ENCODE peak calls at places on chromosomes 6 and 20, in five cellular contexts. F is HepG2, S is H1, R is NT2/D1, E is GM12878. B is an unnamed sample.

GRCh38 chr6:37005827-37006514 is 516 bp downstream of the FGD2 start:
- DNase-seq in E (no peak), F (no peak), R (no peak), S (no peak), B (no peak)

GRCh38 chr20:24332956-24333355 is 136.5 kb upstream of the SYNDIG1 start:
- DNase-seq in S (no peak), F (no peak), E (no peak), R (no peak), B (no peak)

GRCh38 chr20:19783966-19784401 is 25.9 kb downstream of the RIN2 start:
- DNase-seq in F (peak), E (no peak), R (no peak), S (no peak), B (no peak)

GRCh38 chr6:167136376-167136775 is 13.5 kb downstream of the CCR6 start:
- DNase-seq in S (no peak), E (no peak), F (no peak), R (no peak), B (no peak)

GRCh38 chr6:79257381-79258205 is 23.1 kb upstream of the HMGN3 start:
- DNase-seq in E (no peak), R (no peak), F (no peak), S (no peak), B (no peak)

GRCh38 chr6:36028887-36029324 is 1.3 kb downstream of the MAPK14 start:
- DNase-seq in R (no peak), E (no peak), F (peak), S (no peak), B (no peak)

GRCh38 chr20:12237772-12238171 is 320.1 kb downstream of the BTBD3 start:
- DNase-seq in S (no peak), R (no peak), F (no peak), E (no peak), B (no peak)

GRCh38 chr6:116672306-116672705 is 3.7 kb upstream of the ZUP1 start:
- DNase-seq in S (no peak), E (no peak), F (no peak), R (no peak), B (no peak)

GRCh38 chr6:15368873-15369272 is 123.0 kb downstream of the JARID2 start:
- DNase-seq in F (no peak), R (no peak), E (no peak), S (no peak), B (no peak)

GRCh38 chr20:21411725-21412124 is 14.4 kb upstream of the NKX2-4 start:
- DNase-seq in E (no peak), R (no peak), S (no peak), F (no peak), B (no peak)

GRCh38 chr6:43141644-43142043 is 29.4 kb upstream of the SRF start:
- DNase-seq in R (no peak), F (no peak), S (no peak), E (no peak), B (no peak)

GRCh38 chr20:7490288-7490687 is 450.0 kb downstream of the HAO1 start:
- DNase-seq in R (no peak), F (no peak), S (no peak), E (no peak), B (no peak)

GRCh38 chr6:85498596-85499258 is 48.8 kb downstream of the NT5E start:
- DNase-seq in F (peak), R (no peak), E (no peak), S (no peak), B (no peak)

GRCh38 chr6:87016772-87017171 is 78.1 kb downstream of the CGA start:
- DNase-seq in F (no peak), E (no peak), S (no peak), R (no peak), B (no peak)
- TF ChIP-seq SUZ12 in F (no peak), E (no peak), S (no peak), R (no peak), B (no peak)

GRCh38 chr6:89525786-89526562 is 93.0 kb downstream of the ANKRD6 start:
- DNase-seq in E (no peak), S (no peak), R (no peak), F (no peak), B (no peak)

GRCh38 chr6:89528865-89529264 is 95.9 kb downstream of the ANKRD6 start:
- DNase-seq in F (no peak), E (no peak), S (no peak), R (no peak), B (no peak)

GRCh38 chr6:89527634-89528033 is 94.7 kb downstream of the ANKRD6 start:
- DNase-seq in F (no peak), E (no peak), S (no peak), R (no peak), B (no peak)

GRCh38 chr6:89522778-89523177 is 89.8 kb downstream of the ANKRD6 start:
- DNase-seq in E (no peak), F (no peak), R (no peak), S (no peak), B (no peak)

GRCh38 chr6:89526563-89526869 is 93.6 kb downstream of the ANKRD6 start:
- DNase-seq in S (no peak), E (no peak), F (no peak), R (no peak), B (no peak)
- TF ChIP-seq SUZ12 in S (no peak), E (no peak), F (no peak), R (no peak), B (no peak)

DNA sequence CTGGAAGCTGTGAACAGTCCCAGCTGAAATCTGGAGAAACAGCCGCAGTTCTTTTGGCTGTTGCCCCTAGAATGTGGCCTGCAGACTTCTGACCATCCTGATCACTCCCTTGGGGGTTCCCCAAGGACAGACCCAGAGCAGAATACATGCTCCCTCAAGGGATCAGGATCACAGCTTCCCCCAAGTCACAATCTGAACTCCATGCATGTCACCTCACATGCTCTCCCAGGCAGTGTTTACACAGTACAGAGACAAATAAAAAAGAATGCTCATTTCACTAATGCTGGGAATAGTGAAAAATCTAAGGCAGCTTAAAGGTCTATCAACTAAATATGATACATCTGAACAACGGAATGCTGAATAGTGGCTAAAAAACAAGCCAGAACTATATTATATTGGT is 20.5 kb downstream of the SPAG4 start:
- DNase-seq in S (peak), F (peak), E (no peak), R (no peak), B (no peak)
- TF ChIP-seq SUZ12 in S (no peak), F (no peak), E (no peak), R (no peak), B (no peak)

GRCh38 chr20:33914871-33915270 is 78.8 kb upstream of the RALY start:
- DNase-seq in E (no peak), S (no peak), R (no peak), F (peak), B (no peak)
- TF ChIP-seq SUZ12 in E (no peak), S (no peak), R (no peak), F (no peak), B (no peak)

GRCh38 chr6:16450285-16450684 is 211.9 kb downstream of the GMPR start:
- DNase-seq in F (no peak), R (no peak), E (no peak), S (no peak), B (no peak)
- TF ChIP-seq SUZ12 in F (no peak), R (no peak), E (no peak), S (no peak), B (no peak)

GRCh38 chr20:46984391-46984790 is 89.7 kb downstream of the EYA2 start:
- DNase-seq in F (no peak), S (no peak), R (no peak), E (no peak), B (no peak)
- TF ChIP-seq SUZ12 in F (no peak), S (no peak), R (no peak), E (no peak), B (no peak)

GRCh38 chr20:33604084-33604990 is 57.8 kb upstream of the C20orf144 start:
- DNase-seq in S (no peak), E (no peak), F (no peak), R (no peak), B (no peak)
- TF ChIP-seq SUZ12 in S (no peak), E (no peak), F (no peak), R (no peak), B (no peak)